ENCODE peak calls at places on chromosomes 3 and 15, in five cellular contexts. A is body of pancreas, C is IMR-90, I is right atrium auricular region, M is H9. F is an unnamed sample. For H3K4me1, the result is how much of the 10 kb centered on the place peaks cover.

GRCh38 chr15:68693071-68693470 is 114.3 kb downstream of the CORO2B start:
- DNase-seq in A (no peak), C (peak), I (no peak), M (no peak), F (no peak)

GRCh38 chr3:18442743-18443669 is 17.9 kb upstream of the SATB1 start:
- DNase-seq in A (no peak), C (no peak), I (no peak), M (no peak), F (no peak)

GRCh38 chr3:48280883-48281282 is 40.0 kb downstream of the ZNF589 start:
- DNase-seq in A (no peak), C (no peak), I (no peak), M (no peak), F (no peak)

GRCh38 chr3:64074091-64074490 is 50.8 kb upstream of the PSMD6 start:
- DNase-seq in A (no peak), C (peak), I (no peak), M (no peak), F (no peak)

GRCh38 chr3:17518189-17519059 is 224.0 kb downstream of the TBC1D5 start:
- DNase-seq in A (no peak), C (no peak), I (no peak), M (peak), F (peak)

GRCh38 chr3:49554639-49555265 is 475 bp downstream of the BSN start:
- DNase-seq in A (no peak), C (peak), I (no peak), M (peak), F (peak)

GRCh38 chr15:33700695-33701303 is 267.5 kb upstream of the CHRM5 start:
- DNase-seq in A (peak), C (peak), I (peak), M (peak), F (peak)

GRCh38 chr15:71512281-71513016 is 297.9 kb upstream of the NR2E3 start:
- DNase-seq in A (no peak), C (no peak), I (no peak), M (no peak), F (no peak)

GRCh38 chr3:73461582-73461981 is 163.2 kb downstream of the PDZRN3 start:
- DNase-seq in A (no peak), C (peak), I (no peak), M (no peak), F (no peak)

GRCh38 chr3:127037971-127038446 is 55.1 kb downstream of the PLXNA1 start:
- DNase-seq in A (peak), C (no peak), I (no peak), M (no peak), F (peak)

GRCh38 chr3:62361824-62362223 is 11.5 kb downstream of the FEZF2 start:
- DNase-seq in A (no peak), C (no peak), I (no peak), M (peak), F (no peak)

GRCh38 chr3:188635258-188636038 is 481.5 kb downstream of the LPP start:
- DNase-seq in A (no peak), C (peak), I (no peak), M (no peak), F (no peak)

GRCh38 chr3:59106085-59106629 is 56.3 kb upstream of the CFAP20DC start:
- DNase-seq in A (no peak), C (no peak), I (no peak), M (no peak), F (no peak)

GRCh38 chr15:84981711-84982300 is at the start of gene PDE8A:
- DNase-seq in A (peak), C (peak), I (no peak), M (peak), F (peak)

GRCh38 chr3:39106281-39107055 is 959 bp downstream of the GORASP1 start:
- DNase-seq in A (no peak), C (peak), I (peak), M (peak), F (no peak)

GRCh38 chr15:41661078-41661528 is 898 bp downstream of the MGA start:
- DNase-seq in A (no peak), C (no peak), I (no peak), M (no peak), F (no peak)

GRCh38 chr15:66763186-66764066 is 61.4 kb downstream of the SMAD6 start:
- DNase-seq in A (peak), C (no peak), I (peak), M (no peak), F (peak)
- H3K4me1 ChIP-seq in A (half or more), C (half or more), I (half or more), M (under half), F (half or more)

GRCh38 chr3:146308222-146308621 is 57.3 kb upstream of the PLSCR4 start:
- DNase-seq in A (no peak), C (peak), I (no peak), M (no peak), F (no peak)

GRCh38 chr3:146314871-146315270 is 64.0 kb upstream of the PLSCR4 start:
- DNase-seq in A (no peak), C (no peak), I (no peak), M (no peak), F (no peak)

GRCh38 chr3:146308682-146309081 is 57.8 kb upstream of the PLSCR4 start:
- DNase-seq in A (no peak), C (peak), I (no peak), M (no peak), F (no peak)

DNA sequence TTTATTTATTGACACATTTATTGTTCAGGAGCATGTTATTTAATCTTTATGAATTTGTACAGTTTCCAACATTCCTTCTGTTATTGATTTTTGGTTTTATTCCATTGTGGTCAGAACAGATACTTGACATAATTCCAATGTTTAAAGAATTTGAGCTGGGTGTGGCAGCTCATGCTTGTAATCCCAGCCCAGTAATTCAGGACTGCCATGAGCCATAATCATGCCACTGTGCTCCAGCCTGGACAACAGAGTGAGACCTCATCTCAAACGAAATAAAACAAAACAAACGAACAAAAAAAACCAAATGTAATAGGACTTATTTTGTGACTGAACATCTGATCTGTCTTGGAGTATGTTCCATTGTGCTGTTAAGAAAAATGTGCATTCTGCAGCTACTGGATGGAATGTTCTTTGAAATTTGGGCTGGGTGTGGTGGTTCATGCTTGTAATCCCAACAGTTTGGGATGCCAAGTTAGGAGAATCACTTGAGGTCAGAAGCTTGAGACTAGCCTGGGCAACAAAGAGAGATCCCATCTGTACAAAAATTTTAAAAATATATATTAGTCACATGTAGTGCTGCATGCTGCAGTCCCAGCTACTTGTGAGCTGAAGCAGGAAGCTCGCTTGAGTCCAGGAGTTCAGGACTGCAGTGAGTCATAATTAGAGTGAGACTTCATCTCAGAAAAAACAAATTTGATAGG is 62.7 kb upstream of the PLSCR4 start:
- DNase-seq in A (no peak), C (peak), I (no peak), M (no peak), F (no peak)
- H3K27ac ChIP-seq in A (peak), C (no peak), I (no peak), M (no peak), F (no peak)

GRCh38 chr3:8536106-8537052 is 34.8 kb downstream of the LMCD1 start:
- DNase-seq in A (no peak), C (peak), I (no peak), M (peak), F (no peak)

GRCh38 chr3:8529197-8529637 is 27.6 kb downstream of the LMCD1 start:
- DNase-seq in A (peak), C (peak), I (no peak), M (no peak), F (no peak)

GRCh38 chr3:8537440-8537839 is 35.8 kb downstream of the LMCD1 start:
- DNase-seq in A (no peak), C (no peak), I (no peak), M (no peak), F (no peak)

GRCh38 chr3:8529738-8530525 is 28.3 kb downstream of the LMCD1 start:
- DNase-seq in A (no peak), C (no peak), I (no peak), M (no peak), F (no peak)

DNA sequence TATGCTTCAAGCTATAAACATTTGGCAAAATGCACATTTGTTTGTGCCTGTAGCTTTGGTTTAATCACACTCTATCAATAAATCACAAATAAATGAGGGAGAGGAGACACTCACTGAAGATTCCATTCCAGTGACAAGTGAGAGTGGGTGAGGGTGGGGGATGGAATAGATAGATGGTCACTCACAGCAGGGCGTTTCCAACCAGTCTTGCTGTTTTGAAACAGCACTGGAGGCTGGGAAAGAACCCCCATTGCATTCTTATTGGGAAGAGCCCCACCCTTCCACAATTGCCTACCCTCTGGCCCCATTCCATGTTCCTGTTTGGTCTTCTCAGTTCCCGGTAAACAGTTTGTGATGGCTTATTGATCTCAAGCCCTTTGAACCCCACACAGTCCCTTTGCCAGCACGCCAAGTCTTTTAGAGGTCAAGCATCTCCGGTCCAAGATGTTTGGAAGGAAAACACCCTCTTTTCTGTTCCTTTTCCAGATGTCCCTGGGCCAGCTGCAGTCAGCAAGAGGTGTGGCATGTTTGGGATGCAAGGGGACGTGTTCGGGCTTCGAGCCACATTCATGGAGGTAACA is 30.7 kb downstream of the LMCD1 start:
- DNase-seq in A (no peak), C (peak), I (no peak), M (no peak), F (no peak)
- H3K4me1 ChIP-seq in A (under half), C (under half), I (half or more), M (under half), F (half or more)

GRCh38 chr3:56813656-56813965 is 11.9 kb upstream of the ARHGEF3 start:
- DNase-seq in A (no peak), C (no peak), I (no peak), M (no peak), F (no peak)
- H3K27ac ChIP-seq in A (no peak), C (no peak), I (no peak), M (no peak), F (no peak)

DNA sequence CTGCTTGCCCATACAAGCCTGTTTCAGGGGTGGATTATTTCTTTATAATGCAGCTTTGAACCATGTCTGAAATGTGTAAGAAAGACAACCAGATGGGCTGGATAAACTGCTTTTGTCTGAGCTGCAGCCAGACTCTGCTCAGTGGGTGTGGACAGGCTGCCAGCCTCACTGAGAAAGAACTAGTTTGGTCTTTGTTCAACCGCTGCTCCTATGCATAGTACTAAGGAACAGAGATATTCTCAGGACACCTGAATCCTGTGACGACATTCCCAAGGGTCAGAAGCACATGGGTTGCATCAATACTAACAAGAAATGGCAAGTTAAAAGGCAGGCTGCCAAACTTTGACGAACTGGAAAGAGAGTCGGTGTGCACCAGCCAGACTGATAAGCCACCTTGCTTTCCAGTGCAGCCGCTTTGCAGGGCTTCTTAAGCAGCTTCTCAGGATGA is 57.2 kb downstream of the PLD1 start:
- DNase-seq in A (peak), C (peak), I (no peak), M (no peak), F (no peak)
- H3K4me1 ChIP-seq in A (under half), C (under half), I (half or more), M (under half), F (under half)

GRCh38 chr3:190516416-190516815 is 2.5 kb downstream of the IL1RAP start:
- DNase-seq in A (no peak), C (no peak), I (no peak), M (no peak), F (no peak)

GRCh38 chr3:190517696-190518095 is 3.8 kb downstream of the IL1RAP start:
- DNase-seq in A (no peak), C (peak), I (no peak), M (no peak), F (no peak)

GRCh38 chr3:190512666-190513065 is 1.2 kb upstream of the IL1RAP start:
- DNase-seq in A (no peak), C (no peak), I (no peak), M (no peak), F (no peak)

GRCh38 chr3:190514163-190515153 is 573 bp downstream of the IL1RAP start:
- DNase-seq in A (peak), C (peak), I (peak), M (peak), F (peak)

DNA sequence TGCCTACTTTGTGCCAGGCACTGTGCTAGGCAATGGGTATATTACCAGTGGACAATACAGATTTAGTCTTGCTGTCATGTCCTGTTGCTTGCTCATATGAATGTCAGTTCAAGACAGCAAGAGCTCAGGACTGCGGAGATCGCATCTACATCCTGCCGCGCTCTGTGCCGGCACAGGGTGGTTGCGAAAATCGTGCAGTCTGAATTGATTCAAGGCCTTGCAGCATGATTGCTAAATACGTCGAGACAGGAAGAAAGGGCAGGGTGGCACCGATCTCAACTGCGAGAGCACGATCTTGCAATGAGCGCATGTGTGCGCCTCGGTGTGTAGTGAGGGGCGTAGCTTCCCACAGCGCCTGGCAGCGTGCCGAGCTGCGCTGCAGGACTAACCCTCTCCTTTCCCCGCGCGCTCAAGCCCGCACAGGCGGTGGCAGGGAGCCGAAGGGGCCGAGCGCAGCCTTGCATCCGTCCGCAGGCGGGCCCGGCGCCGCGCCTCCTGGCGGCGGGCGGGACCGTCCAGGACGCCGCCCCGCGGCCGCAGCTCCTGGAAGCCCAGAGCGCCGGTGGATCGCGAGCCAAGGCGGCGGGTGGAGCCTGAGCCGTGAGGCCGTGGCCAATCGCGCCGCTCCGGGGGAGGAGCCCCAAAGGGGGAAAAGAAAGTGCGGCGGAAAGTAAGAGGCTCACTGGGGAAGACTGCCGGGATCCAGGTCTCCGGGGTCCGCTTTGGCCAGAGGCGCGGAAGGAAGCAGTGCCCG is at the start of gene IL1RAP:
- DNase-seq in A (peak), C (peak), I (peak), M (peak), F (peak)
- H3K27ac ChIP-seq in A (peak), C (peak), I (peak), M (no peak), F (peak)